ENCODE peak calls at places on chromosomes 5 and 9, in eight cellular contexts. O is skeletal muscle cell, V is anterior cingulate cortex, F is iris pigment epithelial cell, W is prostate gland, L is ACHN, M is HEK293T, Z is psoas muscle. I is an unnamed sample.

GRCh38 chr9:127524373-127524772 is 73.1 kb downstream of the LRSAM1 start:
- DNase-seq in O (no peak), V (no peak), F (no peak), W (no peak), L (peak; percentile 71), M (no peak), Z (no peak), I (no peak)

GRCh38 chr9:137762414-137763061 is 115.0 kb upstream of the CACNA1B start:
- DNase-seq in O (peak; percentile 49), V (no peak), F (no peak), W (no peak), L (no peak), M (no peak), Z (peak; percentile 64), I (peak; percentile 87)

GRCh38 chr9:89442981-89443817 is 54.7 kb downstream of the SEMA4D start:
- DNase-seq in O (peak; percentile 6), V (no peak), F (no peak), W (peak; percentile 32), L (peak; percentile 5), M (no peak), Z (no peak), I (peak; percentile 71)

GRCh38 chr5:43711496-43711895 is 108.5 kb downstream of the NNT start:
- DNase-seq in O (no peak), V (no peak), F (peak; percentile 76), W (no peak), L (peak; percentile 60), M (no peak), Z (no peak), I (no peak)

GRCh38 chr9:126935630-126936029 is 21.0 kb downstream of the RALGPS1 start:
- DNase-seq in O (no peak), V (no peak), F (peak; percentile 35), W (no peak), L (no peak), M (no peak), Z (no peak), I (no peak)

GRCh38 chr5:176185133-176185733 is 53.0 kb upstream of the SIMC1 start:
- DNase-seq in O (no peak), V (no peak), F (no peak), W (no peak), L (no peak), M (no peak), Z (no peak), I (no peak)

GRCh38 chr9:129761901-129762359 is 9.1 kb upstream of the PTGES start:
- DNase-seq in O (no peak), V (no peak), F (peak; percentile 83), W (no peak), L (peak; percentile 10), M (no peak), Z (no peak), I (no peak)

GRCh38 chr9:121958530-121958929 is 134.6 kb downstream of the TTLL11 start:
- DNase-seq in O (no peak), V (no peak), F (peak; percentile 47), W (no peak), L (no peak), M (no peak), Z (no peak), I (no peak)

GRCh38 chr9:24245988-24246387 is 299.7 kb downstream of the IZUMO3 start:
- DNase-seq in O (no peak), V (no peak), F (peak; percentile 34), W (no peak), L (peak; percentile 32), M (peak; percentile 9), Z (no peak), I (no peak)

GRCh38 chr5:134026521-134027202 is 21.9 kb upstream of the VDAC1 start:
- DNase-seq in O (no peak), V (no peak), F (peak; percentile 75), W (peak; percentile 58), L (peak; percentile 86), M (peak; percentile 81), Z (no peak), I (peak; percentile 80)

GRCh38 chr5:115423051-115423450 is 121.5 kb downstream of the FEM1C start:
- DNase-seq in O (no peak), V (no peak), F (no peak), W (no peak), L (no peak), M (no peak), Z (no peak), I (no peak)

GRCh38 chr9:124839612-124840299 is 13.5 kb upstream of the WDR38 start:
- DNase-seq in O (no peak), V (no peak), F (peak; percentile 28), W (no peak), L (peak; percentile 40), M (peak; percentile 59), Z (no peak), I (no peak)

GRCh38 chr9:124511426-124511840 is 4.2 kb upstream of the NR5A1 start:
- DNase-seq in O (no peak), V (no peak), F (no peak), W (no peak), L (peak; percentile 5), M (no peak), Z (no peak), I (peak; percentile 37)

GRCh38 chr5:57741326-57741725 is 258.7 kb upstream of the ACTBL2 start:
- DNase-seq in O (no peak), V (no peak), F (no peak), W (no peak), L (no peak), M (no peak), Z (no peak), I (no peak)

GRCh38 chr5:173668910-173669309 is 52.5 kb upstream of the BOD1 start:
- DNase-seq in O (no peak), V (no peak), F (no peak), W (no peak), L (no peak), M (no peak), Z (no peak), I (no peak)

GRCh38 chr9:125241863-125242739 is 958 bp upstream of the HSPA5 start:
- DNase-seq in O (no peak), V (no peak), F (no peak), W (no peak), L (peak; percentile 56), M (peak; percentile 40), Z (peak; percentile 40), I (peak; percentile 32)

GRCh38 chr5:98905857-98906688 is 22.7 kb downstream of the CHD1 start:
- DNase-seq in O (no peak), V (no peak), F (peak; percentile 33), W (no peak), L (peak; percentile 57), M (peak; percentile 7), Z (no peak), I (peak; percentile 18)

GRCh38 chr5:174834081-174834480 is 109.7 kb downstream of the MSX2 start:
- DNase-seq in O (no peak), V (no peak), F (no peak), W (no peak), L (no peak), M (no peak), Z (no peak), I (no peak)

GRCh38 chr9:34508951-34509350 is 13.8 kb downstream of the ENHO start:
- DNase-seq in O (no peak), V (no peak), F (no peak), W (no peak), L (no peak), M (no peak), Z (no peak), I (no peak)

GRCh38 chr9:121599186-121599871 is 52.1 kb upstream of the DAB2IP start:
- DNase-seq in O (no peak), V (peak; percentile 22), F (peak; percentile 23), W (peak; percentile 82), L (peak; percentile 29), M (peak; percentile 78), Z (peak; percentile 88), I (peak; percentile 46)

GRCh38 chr5:131541071-131541470 is 94.0 kb downstream of the RAPGEF6 start:
- DNase-seq in O (no peak), V (no peak), F (no peak), W (no peak), L (peak; percentile 84), M (no peak), Z (no peak), I (no peak)

GRCh38 chr9:128587453-128587852 is 35.1 kb downstream of the SPTAN1 start:
- DNase-seq in O (no peak), V (no peak), F (no peak), W (no peak), L (no peak), M (no peak), Z (no peak), I (no peak)

GRCh38 chr5:10596886-10597451 is 33.1 kb downstream of the ANKRD33B start:
- DNase-seq in O (no peak), V (no peak), F (no peak), W (no peak), L (no peak), M (no peak), Z (no peak), I (no peak)

GRCh38 chr9:37174247-37174646 is 53.9 kb downstream of the ZCCHC7 start:
- DNase-seq in O (no peak), V (no peak), F (peak; percentile 66), W (no peak), L (no peak), M (no peak), Z (no peak), I (no peak)

GRCh38 chr5:125685771-125686170 is 737.4 kb upstream of the GRAMD2B start:
- DNase-seq in O (no peak), V (no peak), F (peak; percentile 13), W (no peak), L (no peak), M (no peak), Z (no peak), I (no peak)

GRCh38 chr5:100444961-100445360 is 90.2 kb upstream of the FAM174A start:
- DNase-seq in O (peak; percentile 14), V (no peak), F (peak; percentile 15), W (no peak), L (no peak), M (no peak), Z (no peak), I (no peak)

GRCh38 chr5:138900281-138900965 is 25.3 kb upstream of the LRRTM2 start:
- DNase-seq in O (peak; percentile 13), V (no peak), F (peak; percentile 86), W (no peak), L (peak; percentile 9), M (no peak), Z (no peak), I (no peak)

GRCh38 chr5:124114911-124115310 is 602.9 kb downstream of the CSNK1G3 start:
- DNase-seq in O (no peak), V (no peak), F (no peak), W (no peak), L (no peak), M (no peak), Z (no peak), I (no peak)

GRCh38 chr9:78860806-78861475 is 564.0 kb downstream of the PSAT1 start:
- DNase-seq in O (peak; percentile 48), V (no peak), F (peak; percentile 92), W (no peak), L (no peak), M (no peak), Z (no peak), I (no peak)

GRCh38 chr5:31823477-31823876 is 184.5 kb downstream of the PDZD2 start:
- DNase-seq in O (no peak), V (no peak), F (no peak), W (no peak), L (peak; percentile 4), M (no peak), Z (no peak), I (no peak)

GRCh38 chr9:8599937-8600336 is 800.4 kb upstream of the DMAC1 start:
- DNase-seq in O (no peak), V (no peak), F (no peak), W (no peak), L (no peak), M (no peak), Z (no peak), I (no peak)